ENCODE peak calls at places on chromosome 22, in six cellular contexts. N is stomach, E is HS-5, I is C1 segment of cervical spinal cord, A is EL, C is NCI-H345. J is an unnamed sample.

GRCh38 chr22:17897864-17898263 is 123.6 kb upstream of the BID start:
- DNase-seq in N (no peak), E (no peak), I (no peak), A (no peak), C (no peak), J (no peak)

GRCh38 chr22:47448231-47449035 is 686.0 kb downstream of the TBC1D22A start:
- DNase-seq in N (no peak), E (no peak), I (no peak), A (no peak), C (no peak), J (no peak)

GRCh38 chr22:31062566-31063230 is 18.4 kb upstream of the SMTN start:
- DNase-seq in N (no peak), E (no peak), I (no peak), A (no peak), C (no peak), J (no peak)

GRCh38 chr22:21948390-21948789 is 4.3 kb downstream of the PPM1F start:
- DNase-seq in N (no peak), E (no peak), I (no peak), A (no peak), C (no peak), J (no peak)

GRCh38 chr22:42324566-42324965 is 54.1 kb upstream of the TCF20 start:
- DNase-seq in N (no peak), E (no peak), I (no peak), A (no peak), C (no peak), J (no peak)

GRCh38 chr22:42399315-42400271 is 32.6 kb downstream of the NFAM1 start:
- DNase-seq in N (peak), E (no peak), I (no peak), A (no peak), C (peak), J (no peak)

GRCh38 chr22:48869161-48869560 is 958.5 kb downstream of the BRD1 start:
- DNase-seq in N (no peak), E (no peak), I (no peak), A (no peak), C (no peak), J (no peak)

GRCh38 chr22:42577623-42578240 is 24.0 kb downstream of the SERHL2 start:
- DNase-seq in N (no peak), E (no peak), I (no peak), A (no peak), C (no peak), J (no peak)

GRCh38 chr22:40345801-40346177 is 511 bp upstream of the ADSL start:
- DNase-seq in N (peak), E (no peak), I (no peak), A (peak), C (no peak), J (no peak)

GRCh38 chr22:45568213-45568612 is 65.5 kb downstream of the FBLN1 start:
- DNase-seq in N (no peak), E (no peak), I (no peak), A (no peak), C (no peak), J (no peak)

GRCh38 chr22:37182101-37182948 is 5.7 kb downstream of the C1QTNF6 start:
- DNase-seq in N (no peak), E (no peak), I (no peak), A (no peak), C (no peak), J (no peak)

GRCh38 chr22:38788417-38788816 is 5.5 kb downstream of the DNAL4 start:
- DNase-seq in N (peak), E (no peak), I (no peak), A (peak), C (no peak), J (no peak)

GRCh38 chr22:32531228-32531627 is 56.6 kb downstream of the FBXO7 start:
- DNase-seq in N (no peak), E (no peak), I (no peak), A (no peak), C (no peak), J (no peak)

GRCh38 chr22:23278883-23279675 is 98.8 kb downstream of the BCR start:
- DNase-seq in N (peak), E (no peak), I (no peak), A (no peak), C (peak), J (no peak)

GRCh38 chr22:41539146-41540005 is 4.9 kb downstream of the POLR3H start:
- DNase-seq in N (no peak), E (no peak), I (no peak), A (peak), C (no peak), J (no peak)

GRCh38 chr22:40416636-40417035 is 46.2 kb downstream of the SGSM3 start:
- DNase-seq in N (no peak), E (no peak), I (no peak), A (no peak), C (no peak), J (no peak)

GRCh38 chr22:23404689-23405365 is 175.3 kb downstream of the IGLL1 start:
- DNase-seq in N (peak), E (no peak), I (no peak), A (peak), C (no peak), J (no peak)

GRCh38 chr22:48494968-48495750 is 1332.5 kb downstream of the BRD1 start:
- DNase-seq in N (no peak), E (no peak), I (no peak), A (no peak), C (no peak), J (no peak)

GRCh38 chr22:49233507-49234100 is 594.1 kb downstream of the BRD1 start:
- DNase-seq in N (no peak), E (no peak), I (no peak), A (no peak), C (no peak), J (no peak)

GRCh38 chr22:27105142-27106025 is 448.0 kb downstream of the MIAT start:
- DNase-seq in N (peak), E (no peak), I (no peak), A (peak), C (no peak), J (no peak)

GRCh38 chr22:44702479-44703219 is 645 bp downstream of the PRR5 start:
- DNase-seq in N (peak), E (no peak), I (no peak), A (peak), C (no peak), J (no peak)

GRCh38 chr22:37659897-37660708 is 1.6 kb downstream of the PDXP start:
- DNase-seq in N (no peak), E (no peak), I (no peak), A (no peak), C (no peak), J (no peak)

GRCh38 chr22:46002757-46003270 is 25.9 kb upstream of the WNT7B start:
- DNase-seq in N (no peak), E (no peak), I (no peak), A (peak), C (no peak), J (no peak)

GRCh38 chr22:37329239-37330140 is 47.2 kb downstream of the CYTH4 start:
- DNase-seq in N (no peak), E (no peak), I (no peak), A (peak), C (no peak), J (no peak)

GRCh38 chr22:45972091-45972867 is 4.7 kb downstream of the WNT7B start:
- DNase-seq in N (no peak), E (no peak), I (no peak), A (no peak), C (no peak), J (no peak)

GRCh38 chr22:34105461-34106062 is 185.3 kb upstream of the LARGE1 start:
- DNase-seq in N (peak), E (no peak), I (peak), A (no peak), C (peak), J (peak)

GRCh38 chr22:42688241-42688913 is 32.3 kb downstream of the A4GALT start:
- DNase-seq in N (peak), E (no peak), I (peak), A (peak), C (peak), J (no peak)

GRCh38 chr22:30183861-30184278 is 62.7 kb downstream of the LIF start:
- DNase-seq in N (no peak), E (no peak), I (no peak), A (peak), C (no peak), J (no peak)

GRCh38 chr22:24432059-24432853 is 4.9 kb downstream of the ADORA2A start:
- DNase-seq in N (peak), E (no peak), I (peak), A (peak), C (no peak), J (no peak)

GRCh38 chr22:42078469-42079318 is 806 bp upstream of the SMDT1 start:
- DNase-seq in N (no peak), E (no peak), I (peak), A (no peak), C (no peak), J (no peak)

GRCh38 chr22:24554316-24555159 is at the start of gene GUCD1:
- DNase-seq in N (peak), E (no peak), I (peak), A (peak), C (no peak), J (no peak)

J was measured in amygdala.